ENCODE peak calls at places on chromosomes 3 and 15, in four cellular contexts. One of them, this sample, is unnamed.
A peak's percentile ranks its signal among the peaks of the same experiment; 100 is the strongest.

GRCh38 chr3:100891827-100892226 is 101.4 kb downstream of the ABI3BP start:
- DNase-seq in NB4: no peak
- DNase-seq in uterus: no peak
- DNase-seq in Peyer's patch: no peak
- DNase-seq in this sample: no peak

GRCh38 chr3:123286308-123287023 is 84.7 kb downstream of the SEC22A start:
- DNase-seq in NB4: peak; percentile 68
- DNase-seq in uterus: no peak
- DNase-seq in Peyer's patch: no peak
- DNase-seq in this sample: peak; percentile 67

GRCh38 chr3:23966308-23966707 is 21.2 kb downstream of the NR1D2 start:
- DNase-seq in NB4: no peak
- DNase-seq in uterus: no peak
- DNase-seq in Peyer's patch: no peak
- DNase-seq in this sample: no peak

GRCh38 chr15:67468431-67468830 is 52.5 kb upstream of the C15orf61 start:
- DNase-seq in NB4: no peak
- DNase-seq in uterus: no peak
- DNase-seq in Peyer's patch: no peak
- DNase-seq in this sample: no peak

GRCh38 chr3:69324362-69325025 is 61.4 kb downstream of the FRMD4B start:
- DNase-seq in NB4: peak; percentile 67
- DNase-seq in uterus: no peak
- DNase-seq in Peyer's patch: no peak
- DNase-seq in this sample: no peak

GRCh38 chr3:41018841-41019240 is 180.5 kb upstream of the CTNNB1 start:
- DNase-seq in NB4: peak; percentile 4
- DNase-seq in uterus: no peak
- DNase-seq in Peyer's patch: no peak
- DNase-seq in this sample: no peak

GRCh38 chr3:129429080-129429451 is 630 bp upstream of the EFCAB12 start:
- DNase-seq in NB4: no peak
- DNase-seq in uterus: no peak
- DNase-seq in Peyer's patch: no peak
- DNase-seq in this sample: no peak

GRCh38 chr3:160169139-160169830 is 55.9 kb upstream of the C3orf80 start:
- DNase-seq in NB4: no peak
- DNase-seq in uterus: no peak
- DNase-seq in Peyer's patch: no peak
- DNase-seq in this sample: no peak

GRCh38 chr15:48777645-48778337 is 33.1 kb downstream of the CEP152 start:
- DNase-seq in NB4: no peak
- DNase-seq in uterus: no peak
- DNase-seq in Peyer's patch: no peak
- DNase-seq in this sample: no peak

GRCh38 chr3:194572944-194573491 is 60.2 kb downstream of the TMEM44 start:
- DNase-seq in NB4: no peak
- DNase-seq in uterus: no peak
- DNase-seq in Peyer's patch: no peak
- DNase-seq in this sample: no peak

GRCh38 chr15:52803543-52804306 is 13.6 kb upstream of the ONECUT1 start:
- DNase-seq in NB4: no peak
- DNase-seq in uterus: no peak
- DNase-seq in Peyer's patch: no peak
- DNase-seq in this sample: no peak

GRCh38 chr15:90062023-90062728 is 40.1 kb downstream of the IDH2 start:
- DNase-seq in NB4: peak; percentile 60
- DNase-seq in uterus: peak; percentile 72
- DNase-seq in Peyer's patch: peak; percentile 44
- DNase-seq in this sample: no peak

GRCh38 chr3:153052096-153052460 is 109.9 kb upstream of the RAP2B start:
- DNase-seq in NB4: peak; percentile 65
- DNase-seq in uterus: peak; percentile 38
- DNase-seq in Peyer's patch: no peak
- DNase-seq in this sample: peak; percentile 28

GRCh38 chr15:69595009-69595825 is 142.6 kb downstream of the RPLP1 start:
- DNase-seq in NB4: peak; percentile 79
- DNase-seq in uterus: peak; percentile 32
- DNase-seq in Peyer's patch: no peak
- DNase-seq in this sample: peak; percentile 77

GRCh38 chr15:100092034-100092433 is 249.7 kb downstream of the ADAMTS17 start:
- DNase-seq in NB4: no peak
- DNase-seq in uterus: no peak
- DNase-seq in Peyer's patch: no peak
- DNase-seq in this sample: no peak

GRCh38 chr3:89521328-89521727 is 413.9 kb downstream of the EPHA3 start:
- DNase-seq in NB4: no peak
- DNase-seq in uterus: no peak
- DNase-seq in Peyer's patch: no peak
- DNase-seq in this sample: no peak

DNA sequence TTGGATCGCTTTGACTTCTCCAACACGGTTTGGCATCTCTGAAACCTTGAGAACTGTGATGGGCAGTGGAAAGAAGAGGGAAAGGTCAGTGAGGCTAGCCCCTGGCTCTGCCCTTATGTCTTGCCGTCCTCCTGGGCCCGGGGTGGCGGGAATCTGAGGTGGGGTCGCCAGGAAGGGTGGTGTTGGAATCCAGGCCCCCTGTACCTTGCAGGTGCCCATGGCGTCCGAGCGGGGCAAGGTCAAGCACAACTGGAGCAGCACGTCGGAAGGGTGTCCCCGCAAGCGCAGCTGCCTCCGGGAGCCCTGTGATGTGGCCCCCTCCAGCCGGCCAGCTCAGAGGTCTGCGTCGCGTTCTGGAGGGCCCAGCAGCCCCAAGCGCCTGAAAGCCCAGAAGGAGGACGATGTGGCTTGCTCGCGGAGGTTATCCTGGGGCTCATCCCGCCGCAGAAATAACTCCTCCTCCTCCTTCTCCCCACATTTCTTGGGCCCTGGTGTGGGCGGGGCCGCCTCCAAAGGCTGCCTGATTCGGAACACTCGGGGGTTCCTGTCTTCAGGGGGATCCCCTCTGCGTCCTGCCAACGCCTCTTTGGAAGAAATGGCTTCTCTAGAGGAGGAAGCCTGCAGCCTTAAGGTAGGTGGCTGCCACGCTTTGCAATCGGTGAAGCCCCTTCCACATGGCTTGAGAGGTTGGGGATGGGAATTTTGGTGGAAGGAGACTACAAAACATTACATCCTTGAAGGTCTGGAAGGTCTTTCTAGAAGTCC is 907 bp downstream of the TATDN2 start:
- DNase-seq in NB4: peak; percentile 63
- DNase-seq in uterus: peak; percentile 37
- DNase-seq in Peyer's patch: peak; percentile 58
- DNase-seq in this sample: peak; percentile 29
- TF ChIP-seq POLR2A in NB4: no peak
- TF ChIP-seq POLR2A in uterus: no peak
- TF ChIP-seq POLR2A in Peyer's patch: no peak
- TF ChIP-seq POLR2A in this sample: no peak

DNA sequence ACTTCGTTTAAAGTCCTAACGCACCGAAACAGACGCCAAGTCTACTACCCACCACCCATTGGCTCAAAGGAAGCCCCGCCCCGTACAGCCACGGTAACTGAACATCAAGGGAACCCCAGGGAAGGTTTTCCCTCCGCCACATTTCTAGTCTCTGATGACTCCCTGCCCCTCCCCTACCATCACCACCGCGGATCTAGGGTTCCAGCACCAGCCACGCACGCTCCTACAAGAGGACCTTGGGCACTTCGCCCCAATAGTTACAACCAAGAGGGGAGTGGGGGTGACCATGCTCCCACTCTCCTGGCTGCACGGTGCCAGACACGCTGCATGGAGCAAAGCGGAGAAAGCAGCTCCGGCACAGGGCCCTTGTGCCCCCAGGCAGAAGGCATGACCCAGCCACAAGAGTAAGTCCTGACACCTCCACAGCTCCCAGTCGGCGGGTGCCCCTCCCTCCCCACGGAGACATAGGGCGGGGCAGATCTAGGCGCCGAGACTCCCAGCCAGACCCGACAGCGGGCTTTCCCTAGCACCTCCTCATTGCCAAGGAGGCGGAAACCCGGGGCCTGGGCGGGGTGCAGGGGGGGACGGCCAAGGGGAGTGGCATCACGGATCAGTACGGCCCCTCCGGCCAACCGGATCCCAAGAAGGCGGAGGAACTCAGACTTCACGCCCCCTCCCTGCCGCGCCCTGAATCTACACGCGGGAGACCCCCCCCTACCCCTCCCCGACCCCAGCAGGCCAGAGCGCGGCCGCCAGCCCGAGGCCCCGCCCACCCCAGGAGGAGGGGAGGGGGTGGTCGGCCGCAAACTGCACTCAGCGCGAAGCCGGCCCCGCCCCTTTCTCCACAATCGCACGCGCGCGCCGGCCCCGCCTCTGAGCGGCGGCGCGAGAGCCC is 936 bp downstream of the SIN3A start:
- DNase-seq in NB4: peak; percentile 99
- DNase-seq in uterus: peak; percentile 98
- DNase-seq in Peyer's patch: peak; percentile 95
- DNase-seq in this sample: peak; percentile 98
- TF ChIP-seq POLR2A in NB4: peak; percentile 5
- TF ChIP-seq POLR2A in uterus: no peak
- TF ChIP-seq POLR2A in Peyer's patch: peak; percentile 36
- TF ChIP-seq POLR2A in this sample: no peak

GRCh38 chr3:71102111-71103039 is 481.2 kb downstream of the FOXP1 start:
- DNase-seq in NB4: no peak
- DNase-seq in uterus: no peak
- DNase-seq in Peyer's patch: no peak
- DNase-seq in this sample: no peak

GRCh38 chr3:71101581-71101980 is 481.9 kb downstream of the FOXP1 start:
- DNase-seq in NB4: no peak
- DNase-seq in uterus: no peak
- DNase-seq in Peyer's patch: no peak
- DNase-seq in this sample: no peak

GRCh38 chr3:71099997-71100719 is 483.4 kb downstream of the FOXP1 start:
- DNase-seq in NB4: no peak
- DNase-seq in uterus: no peak
- DNase-seq in Peyer's patch: no peak
- DNase-seq in this sample: no peak

GRCh38 chr3:71103430-71103881 is 480.1 kb downstream of the FOXP1 start:
- DNase-seq in NB4: no peak
- DNase-seq in uterus: peak; percentile 23
- DNase-seq in Peyer's patch: no peak
- DNase-seq in this sample: no peak

DNA sequence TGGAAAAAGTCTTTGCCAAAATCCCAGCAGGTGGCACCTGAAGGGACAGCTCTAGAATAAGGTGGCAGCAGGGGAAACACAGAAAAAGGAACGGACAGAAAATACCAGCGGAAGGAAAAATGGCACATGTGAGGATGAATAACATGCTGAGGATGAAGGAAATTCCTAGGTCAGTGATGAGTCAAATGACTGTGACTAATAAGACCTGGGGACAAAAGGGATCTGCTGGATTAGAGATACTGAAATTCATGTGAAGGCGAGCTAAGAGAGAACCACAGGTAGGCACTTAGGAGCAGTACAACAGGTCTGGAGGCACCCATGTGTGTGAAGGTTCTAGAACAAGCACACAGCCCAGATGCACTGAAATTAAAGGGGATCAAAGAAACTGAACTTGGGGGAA is 482.5 kb downstream of the FOXP1 start:
- DNase-seq in NB4: no peak
- DNase-seq in uterus: no peak
- DNase-seq in Peyer's patch: no peak
- DNase-seq in this sample: no peak
- TF ChIP-seq POLR2A in NB4: no peak
- TF ChIP-seq POLR2A in uterus: no peak
- TF ChIP-seq POLR2A in Peyer's patch: no peak
- TF ChIP-seq POLR2A in this sample: no peak

GRCh38 chr3:99878005-99878404 is 60.3 kb downstream of the CMSS1 start:
- DNase-seq in NB4: peak; percentile 40
- DNase-seq in uterus: no peak
- DNase-seq in Peyer's patch: no peak
- DNase-seq in this sample: no peak

GRCh38 chr3:99877180-99877579 is 59.5 kb downstream of the CMSS1 start:
- DNase-seq in NB4: no peak
- DNase-seq in uterus: no peak
- DNase-seq in Peyer's patch: no peak
- DNase-seq in this sample: no peak

GRCh38 chr3:99875573-99875924 is 57.9 kb downstream of the CMSS1 start:
- DNase-seq in NB4: peak; percentile 60
- DNase-seq in uterus: no peak
- DNase-seq in Peyer's patch: no peak
- DNase-seq in this sample: no peak

GRCh38 chr3:99879275-99879674 is 61.6 kb downstream of the CMSS1 start:
- DNase-seq in NB4: no peak
- DNase-seq in uterus: no peak
- DNase-seq in Peyer's patch: no peak
- DNase-seq in this sample: no peak

GRCh38 chr3:99875925-99876781 is 58.5 kb downstream of the CMSS1 start:
- DNase-seq in NB4: peak; percentile 78
- DNase-seq in uterus: peak; percentile 86
- DNase-seq in Peyer's patch: peak; percentile 72
- DNase-seq in this sample: peak; percentile 88
- TF ChIP-seq POLR2A in NB4: no peak
- TF ChIP-seq POLR2A in uterus: peak; percentile 99
- TF ChIP-seq POLR2A in Peyer's patch: peak; percentile 80
- TF ChIP-seq POLR2A in this sample: peak; percentile 68

GRCh38 chr3:184186902-184187207 is 856 bp downstream of the ABCF3 start:
- DNase-seq in NB4: peak; percentile 15
- DNase-seq in uterus: no peak
- DNase-seq in Peyer's patch: no peak
- DNase-seq in this sample: no peak
- TF ChIP-seq POLR2A in NB4: no peak
- TF ChIP-seq POLR2A in uterus: no peak
- TF ChIP-seq POLR2A in Peyer's patch: no peak
- TF ChIP-seq POLR2A in this sample: no peak

GRCh38 chr3:66497982-66498671 is 2.7 kb downstream of the LRIG1 start:
- DNase-seq in NB4: no peak
- DNase-seq in uterus: no peak
- DNase-seq in Peyer's patch: no peak
- DNase-seq in this sample: no peak

GRCh38 chr3:66497288-66497972 is 3.4 kb downstream of the LRIG1 start:
- DNase-seq in NB4: no peak
- DNase-seq in uterus: no peak
- DNase-seq in Peyer's patch: no peak
- DNase-seq in this sample: no peak

GRCh38 chr3:66499881-66500574 is 794 bp downstream of the LRIG1 start:
- DNase-seq in NB4: no peak
- DNase-seq in uterus: peak; percentile 35
- DNase-seq in Peyer's patch: peak; percentile 26
- DNase-seq in this sample: peak; percentile 47

GRCh38 chr3:66500575-66501482 is at the start of gene LRIG1:
- DNase-seq in NB4: peak; percentile 73
- DNase-seq in uterus: peak; percentile 100
- DNase-seq in Peyer's patch: peak; percentile 97
- DNase-seq in this sample: peak; percentile 100

GRCh38 chr3:66498718-66499611 is 1.9 kb downstream of the LRIG1 start:
- DNase-seq in NB4: no peak
- DNase-seq in uterus: no peak
- DNase-seq in Peyer's patch: no peak
- DNase-seq in this sample: peak; percentile 37
- TF ChIP-seq POLR2A in NB4: no peak
- TF ChIP-seq POLR2A in uterus: no peak
- TF ChIP-seq POLR2A in Peyer's patch: no peak
- TF ChIP-seq POLR2A in this sample: no peak

GRCh38 chr15:43133429-43134156 is at the start of gene TMEM62:
- DNase-seq in NB4: peak; percentile 87
- DNase-seq in uterus: peak; percentile 62
- DNase-seq in Peyer's patch: peak; percentile 90
- DNase-seq in this sample: peak; percentile 80
- TF ChIP-seq POLR2A in NB4: peak; percentile 79
- TF ChIP-seq POLR2A in uterus: peak; percentile 67
- TF ChIP-seq POLR2A in Peyer's patch: peak; percentile 77
- TF ChIP-seq POLR2A in this sample: no peak